ENCODE peak calls at places on chromosomes 1 and 21, in eight cellular contexts. N is T-helper 1 cell; G is stimulated activated CD8-positive, alpha-beta memory T cell treated with anti-CD3 and anti-CD28 coated beads, Interleukin-4, amount 100 ng/mL, for 1 hour; K is astrocyte of the hippocampus; H is cardiac fibroblast; C is mesendoderm; J is foreskin fibroblast; A is T-helper 17 cell. U is an unnamed sample.

GRCh38 chr1:107496002-107496401 is 355.2 kb downstream of the NTNG1 start:
- DNase-seq in J (no peak), A (no peak), N (no peak), K (no peak), H (no peak), C (no peak), G (no peak), U (no peak)

GRCh38 chr1:155657463-155657862 is 31.1 kb downstream of the YY1AP1 start:
- DNase-seq in C (no peak), J (no peak), K (no peak), A (no peak), H (no peak), G (no peak), N (no peak), U (no peak)

GRCh38 chr1:8742022-8742924 is 75.2 kb downstream of the RERE start:
- DNase-seq in N (no peak), G (no peak), C (no peak), H (no peak), K (no peak), A (no peak), J (no peak), U (no peak)

GRCh38 chr1:174800221-174800791 is 199.4 kb upstream of the CACYBP start:
- DNase-seq in J (no peak), A (no peak), H (peak), C (peak), K (peak), N (no peak), G (no peak), U (no peak)

GRCh38 chr1:181061891-181062777 is 26.4 kb upstream of the IER5 start:
- DNase-seq in K (no peak), A (no peak), N (no peak), G (no peak), J (no peak), C (no peak), H (no peak), U (no peak)

GRCh38 chr1:153658400-153659174 is at the start of gene SNAPIN:
- DNase-seq in J (peak), N (peak), H (peak), C (peak), G (peak), K (peak), A (peak), U (peak)

GRCh38 chr1:39331647-39332046 is 127.2 kb downstream of the MACF1 start:
- DNase-seq in N (no peak), J (no peak), A (no peak), G (no peak), C (no peak), K (no peak), H (no peak), U (no peak)

GRCh38 chr1:50343323-50343722 is 79.9 kb downstream of the DMRTA2 start:
- DNase-seq in H (no peak), A (no peak), G (no peak), K (no peak), N (no peak), J (no peak), C (no peak), U (no peak)

GRCh38 chr1:157407367-157407766 is 144.9 kb downstream of the FCRL5 start:
- DNase-seq in J (no peak), K (no peak), N (no peak), C (no peak), A (no peak), H (no peak), G (no peak), U (no peak)

GRCh38 chr1:1353389-1354151 is 4.4 kb upstream of the DVL1 start:
- DNase-seq in H (no peak), K (no peak), N (no peak), A (no peak), J (no peak), G (no peak), C (peak), U (no peak)

GRCh38 chr1:60283690-60284089 is 210.1 kb upstream of the C1orf87 start:
- DNase-seq in C (peak), J (peak), G (no peak), H (peak), A (no peak), N (no peak), K (peak), U (no peak)

GRCh38 chr1:39895731-39896480 is 5.8 kb downstream of the MYCL start:
- DNase-seq in C (no peak), H (no peak), K (no peak), N (no peak), A (no peak), J (no peak), G (no peak), U (no peak)

GRCh38 chr1:31182352-31182751 is 57.3 kb downstream of the NKAIN1 start:
- DNase-seq in N (peak), G (no peak), H (peak), J (peak), A (peak), C (peak), K (peak), U (peak)

GRCh38 chr1:22916469-22916817 is 56.2 kb downstream of the LACTBL1 start:
- DNase-seq in G (no peak), N (no peak), A (no peak), H (no peak), K (peak), C (no peak), J (no peak), U (no peak)

GRCh38 chr21:45959779-45960390 is 21.7 kb upstream of the COL6A1 start:
- DNase-seq in H (no peak), C (no peak), N (no peak), G (no peak), A (no peak), K (no peak), J (no peak), U (no peak)

GRCh38 chr1:204972461-204972860 is 70.6 kb upstream of the CNTN2 start:
- DNase-seq in N (no peak), K (no peak), G (no peak), C (no peak), H (peak), A (no peak), J (no peak), U (no peak)

GRCh38 chr1:106584127-106584526 is 472.3 kb upstream of the PRMT6 start:
- DNase-seq in H (no peak), J (no peak), K (peak), A (no peak), N (no peak), G (no peak), C (no peak), U (no peak)

GRCh38 chr1:229822026-229822425 is 196.0 kb downstream of the URB2 start:
- DNase-seq in C (no peak), J (no peak), G (no peak), N (no peak), K (no peak), H (no peak), A (no peak), U (no peak)

GRCh38 chr1:93056214-93056613 is 22.9 kb upstream of the MTF2 start:
- DNase-seq in J (peak), C (peak), G (no peak), N (no peak), K (peak), A (no peak), H (peak), U (no peak)

GRCh38 chr21:43315244-43316137 is 111.4 kb downstream of the SIK1 start:
- DNase-seq in N (no peak), A (no peak), H (no peak), K (no peak), C (no peak), G (no peak), J (no peak), U (no peak)

GRCh38 chr1:38991638-38992449 is 768 bp downstream of the AKIRIN1 start:
- DNase-seq in H (peak), N (no peak), A (no peak), K (peak), J (peak), G (no peak), C (peak), U (no peak)

GRCh38 chr1:215888159-215888558 is 321.1 kb downstream of the KCTD3 start:
- DNase-seq in G (no peak), H (no peak), K (peak), J (no peak), N (no peak), A (no peak), C (peak), U (no peak)

GRCh38 chr1:17802945-17803344 is 47.8 kb downstream of the ACTL8 start:
- DNase-seq in K (no peak), A (no peak), G (no peak), N (no peak), H (no peak), J (no peak), C (no peak), U (no peak)

GRCh38 chr1:165828581-165829329 is 1.3 kb downstream of the UCK2 start:
- DNase-seq in A (no peak), N (no peak), K (peak), C (peak), G (no peak), H (peak), J (peak), U (no peak)

GRCh38 chr1:62436039-62436465 is 797 bp upstream of the USP1 start:
- DNase-seq in N (no peak), G (peak), C (no peak), A (peak), J (no peak), H (no peak), K (peak), U (peak)

GRCh38 chr21:19011448-19011847 is 607.9 kb upstream of the TMPRSS15 start:
- DNase-seq in A (no peak), H (no peak), J (no peak), C (no peak), G (no peak), N (no peak), K (no peak), U (no peak)

U was measured in effector CD8-positive, alpha-beta T cell.